ENCODE peak calls at places on chromosomes 3 and 15, in nine cellular contexts. P is mammary epithelial cell, D is RWPE1, E is NCI-H2029 treated with DMSO at 0.1 percent for 48 hours, R is A549, M is astrocyte, C is HL-60, X is breast epithelium, G is SK-N-DZ. T is an unnamed sample.
A peak's percentile ranks its signal among the peaks of the same experiment; 100 is the strongest.

GRCh38 chr15:69540622-69541021 is 88.0 kb downstream of the RPLP1 start:
- DNase-seq in R (no peak), G (peak; percentile 73), D (no peak), C (no peak), P (no peak), M (no peak), E (no peak), X (no peak), T (no peak)

GRCh38 chr15:88624156-88624970 is 3.2 kb downstream of the AEN start:
- DNase-seq in E (no peak), G (peak; percentile 48), C (no peak), X (no peak), D (no peak), P (no peak), R (no peak), M (no peak), T (no peak)

GRCh38 chr3:103052236-103052830 is 617.5 kb downstream of the ZPLD1 start:
- DNase-seq in X (peak; percentile 18), P (no peak), G (no peak), D (no peak), R (peak; percentile 38), C (no peak), E (no peak), M (peak; percentile 26), T (peak; percentile 66)

GRCh38 chr3:8733332-8734094 is at the start of gene CAV3:
- DNase-seq in R (no peak), M (no peak), C (no peak), D (no peak), E (no peak), G (no peak), X (no peak), P (no peak), T (no peak)

GRCh38 chr3:29887450-29887849 is 606.6 kb downstream of the RBMS3 start:
- DNase-seq in G (no peak), R (no peak), D (no peak), E (no peak), M (peak; percentile 16), C (no peak), X (no peak), P (no peak), T (peak; percentile 1)

GRCh38 chr15:73800662-73801345 is 47.7 kb upstream of the INSYN1 start:
- DNase-seq in P (peak; percentile 43), X (peak; percentile 57), D (peak; percentile 80), R (peak; percentile 55), C (no peak), M (peak; percentile 93), G (no peak), E (no peak), T (peak; percentile 68)

GRCh38 chr3:98807565-98807964 is 44.4 kb downstream of the ST3GAL6 start:
- DNase-seq in G (no peak), C (no peak), X (no peak), D (no peak), R (no peak), P (no peak), E (no peak), M (no peak), T (no peak)

GRCh38 chr3:82954486-82954885 is 1193.0 kb upstream of the GBE1 start:
- DNase-seq in M (no peak), R (no peak), C (no peak), G (no peak), E (no peak), X (no peak), P (no peak), D (no peak), T (no peak)

GRCh38 chr15:95266481-95267061 is 1035.2 kb downstream of the MCTP2 start:
- DNase-seq in X (no peak), D (no peak), C (no peak), G (no peak), P (no peak), M (peak; percentile 74), E (no peak), R (no peak), T (no peak)

GRCh38 chr15:90988249-90988648 is 6.1 kb downstream of the PRC1 start:
- DNase-seq in M (no peak), X (no peak), G (no peak), E (no peak), P (no peak), C (no peak), D (no peak), R (no peak), T (no peak)

GRCh38 chr3:13563911-13564310 is 15.0 kb downstream of the FBLN2 start:
- DNase-seq in M (no peak), C (no peak), E (no peak), X (no peak), G (no peak), D (no peak), R (no peak), P (no peak), T (no peak)

GRCh38 chr3:133206921-133207320 is 168.7 kb downstream of the TMEM108 start:
- DNase-seq in M (no peak), P (no peak), E (no peak), D (no peak), G (no peak), C (no peak), X (no peak), R (no peak), T (no peak)

GRCh38 chr3:172622916-172623700 is 87.8 kb downstream of the NCEH1 start:
- DNase-seq in X (no peak), E (no peak), G (peak; percentile 16), D (peak; percentile 45), R (peak; percentile 44), C (no peak), M (peak; percentile 74), P (peak; percentile 66), T (peak; percentile 86)

GRCh38 chr15:91142097-91142744 is 42.2 kb downstream of the SV2B start:
- DNase-seq in R (peak; percentile 31), P (peak; percentile 5), X (no peak), M (no peak), E (no peak), G (peak; percentile 31), D (peak; percentile 20), C (no peak), T (no peak)

GRCh38 chr3:37039447-37039846 is 46.1 kb downstream of the MLH1 start:
- DNase-seq in D (no peak), R (no peak), P (no peak), E (no peak), X (no peak), M (no peak), C (no peak), G (no peak), T (no peak)

GRCh38 chr15:30921781-30922371 is 18.2 kb downstream of the FAN1 start:
- DNase-seq in P (no peak), C (no peak), D (no peak), R (no peak), G (no peak), X (no peak), E (no peak), M (peak; percentile 25), T (no peak)

GRCh38 chr15:93063292-93063671 is 25.7 kb downstream of the RGMA start:
- DNase-seq in D (peak; percentile 41), M (no peak), R (no peak), E (no peak), C (no peak), G (no peak), P (peak; percentile 54), X (no peak), T (no peak)

GRCh38 chr3:23611737-23612295 is 193.9 kb upstream of the UBE2E1 start:
- DNase-seq in X (no peak), D (no peak), G (peak; percentile 38), E (peak; percentile 36), P (no peak), C (no peak), R (no peak), M (peak; percentile 76), T (peak; percentile 20)

GRCh38 chr3:15602146-15602536 is 596 bp downstream of the BTD start:
- DNase-seq in M (no peak), X (no peak), D (no peak), C (no peak), P (no peak), G (no peak), E (no peak), R (no peak), T (no peak)

GRCh38 chr3:33834117-33834495 is 35.7 kb downstream of the PDCD6IP start:
- DNase-seq in P (no peak), M (no peak), D (no peak), X (no peak), G (no peak), R (no peak), C (no peak), E (no peak), T (no peak)

GRCh38 chr3:150062492-150062891 is 91.8 kb upstream of the PFN2 start:
- DNase-seq in C (no peak), P (no peak), R (no peak), X (no peak), G (no peak), D (no peak), M (peak; percentile 68), E (no peak), T (peak; percentile 88)

GRCh38 chr3:76972624-76973296 is 67.1 kb upstream of the ROBO2 start:
- DNase-seq in G (no peak), D (no peak), P (no peak), R (no peak), M (no peak), C (no peak), X (no peak), E (no peak), T (no peak)

GRCh38 chr3:134749174-134749573 is 45.9 kb upstream of the EPHB1 start:
- DNase-seq in E (no peak), C (no peak), X (no peak), M (no peak), P (no peak), G (no peak), D (no peak), R (no peak), T (no peak)

GRCh38 chr3:53027254-53027844 is 18.5 kb downstream of the SFMBT1 start:
- DNase-seq in C (no peak), P (no peak), X (no peak), R (no peak), E (no peak), D (no peak), G (peak; percentile 59), M (no peak), T (no peak)

T was measured in M059J.